ENCODE peak calls at places on chromosome 9, in six cellular contexts. D is psoas muscle, U is IMR-90, F is fibroblast of pulmonary artery, E is type B pancreatic cell, Q is SK-N-SH. R is an unnamed sample.

GRCh38 chr9:8872802-8873201 is 1073.2 kb upstream of the DMAC1 start:
- DNase-seq in D (no peak), U (no peak), F (peak; percentile 8), E (no peak), Q (no peak), R (no peak)

GRCh38 chr9:19799784-19800183 is 10.9 kb upstream of the SLC24A2 start:
- DNase-seq in D (no peak), U (no peak), F (no peak), E (no peak), Q (no peak), R (no peak)

GRCh38 chr9:130943226-130943625 is 4.2 kb upstream of the FIBCD1 start:
- DNase-seq in D (no peak), U (no peak), F (no peak), E (no peak), Q (peak; percentile 46), R (no peak)

GRCh38 chr9:121294866-121295661 is 27.1 kb downstream of the GSN start:
- DNase-seq in D (peak; percentile 78), U (no peak), F (no peak), E (no peak), Q (no peak), R (no peak)

GRCh38 chr9:104970588-104970987 is 42.6 kb upstream of the ABCA1 start:
- DNase-seq in D (no peak), U (peak; percentile 34), F (peak; percentile 63), E (no peak), Q (no peak), R (no peak)

GRCh38 chr9:100309992-100310391 is 42.8 kb downstream of the TEX10 start:
- DNase-seq in D (no peak), U (no peak), F (peak; percentile 8), E (no peak), Q (no peak), R (no peak)

GRCh38 chr9:31137850-31138160 is 1246.6 kb upstream of the ACO1 start:
- DNase-seq in D (no peak), U (no peak), F (peak; percentile 18), E (no peak), Q (no peak), R (no peak)

GRCh38 chr9:22528485-22528884 is 81.9 kb downstream of the DMRTA1 start:
- DNase-seq in D (no peak), U (peak; percentile 24), F (peak; percentile 0), E (no peak), Q (no peak), R (no peak)

GRCh38 chr9:91146391-91147019 is 215.2 kb downstream of the AUH start:
- DNase-seq in D (no peak), U (no peak), F (no peak), E (no peak), Q (no peak), R (no peak)

GRCh38 chr9:98742325-98743280 is 33.9 kb upstream of the GABBR2 start:
- DNase-seq in D (no peak), U (peak; percentile 81), F (peak; percentile 21), E (no peak), Q (no peak), R (no peak)

GRCh38 chr9:6938447-6938846 is 180.7 kb downstream of the KDM4C start:
- DNase-seq in D (no peak), U (peak; percentile 95), F (peak; percentile 86), E (no peak), Q (no peak), R (no peak)

GRCh38 chr9:95383198-95383673 is 65.7 kb upstream of the FANCC start:
- DNase-seq in D (no peak), U (peak; percentile 85), F (peak; percentile 13), E (no peak), Q (no peak), R (no peak)

GRCh38 chr9:138024831-138025291 is 147.3 kb downstream of the CACNA1B start:
- DNase-seq in D (peak; percentile 34), U (no peak), F (no peak), E (peak; percentile 37), Q (no peak), R (no peak)

GRCh38 chr9:11107196-11107595 is 494.4 kb upstream of the PTPRD start:
- DNase-seq in D (no peak), U (no peak), F (no peak), E (no peak), Q (no peak), R (no peak)

GRCh38 chr9:69016366-69017096 is 2.6 kb upstream of the PRKACG start:
- DNase-seq in D (no peak), U (no peak), F (no peak), E (no peak), Q (no peak), R (no peak)

GRCh38 chr9:128702445-128702948 is at the start of gene PKN3:
- DNase-seq in D (peak; percentile 93), U (peak; percentile 66), F (peak; percentile 75), E (peak; percentile 96), Q (peak; percentile 98), R (peak; percentile 91)

GRCh38 chr9:114344188-114344566 is 14.5 kb downstream of the ORM2 start:
- DNase-seq in D (no peak), U (no peak), F (no peak), E (no peak), Q (no peak), R (no peak)

GRCh38 chr9:91186311-91187101 is 175.2 kb downstream of the AUH start:
- DNase-seq in D (no peak), U (peak; percentile 63), F (no peak), E (no peak), Q (no peak), R (no peak)

GRCh38 chr9:22055090-22055489 is 46.0 kb upstream of the CDKN2B start:
- DNase-seq in D (no peak), U (peak; percentile 28), F (no peak), E (no peak), Q (no peak), R (no peak)

GRCh38 chr9:33287087-33287490 is 3.2 kb upstream of the NFX1 start:
- DNase-seq in D (no peak), U (peak; percentile 75), F (peak; percentile 82), E (no peak), Q (peak; percentile 65), R (peak; percentile 52)

GRCh38 chr9:95092321-95093072 is 225.0 kb downstream of the FANCC start:
- DNase-seq in D (no peak), U (peak; percentile 68), F (peak; percentile 56), E (no peak), Q (peak; percentile 68), R (peak; percentile 79)

GRCh38 chr9:37036237-37037136 is 2.4 kb upstream of the PAX5 start:
- DNase-seq in D (peak; percentile 61), U (peak; percentile 12), F (peak; percentile 33), E (no peak), Q (peak; percentile 72), R (no peak)
- TF ChIP-seq CTCF in D (no peak), U (no peak), F (no peak), E (no peak), Q (no peak), R (no peak)

GRCh38 chr9:87610200-87611155 is 112.8 kb downstream of the DAPK1 start:
- DNase-seq in D (no peak), U (peak; percentile 39), F (peak; percentile 57), E (no peak), Q (no peak), R (no peak)

GRCh38 chr9:87612536-87612935 is 113.4 kb upstream of the CTSL start:
- DNase-seq in D (no peak), U (no peak), F (no peak), E (no peak), Q (no peak), R (no peak)

GRCh38 chr9:87615547-87616148 is 110.3 kb upstream of the CTSL start:
- DNase-seq in D (no peak), U (no peak), F (peak; percentile 31), E (no peak), Q (no peak), R (peak; percentile 67)

GRCh38 chr9:87614402-87614801 is 111.5 kb upstream of the CTSL start:
- DNase-seq in D (no peak), U (no peak), F (no peak), E (no peak), Q (no peak), R (no peak)

GRCh38 chr9:87613265-87614111 is 112.4 kb upstream of the CTSL start:
- DNase-seq in D (no peak), U (no peak), F (no peak), E (no peak), Q (no peak), R (no peak)
- TF ChIP-seq CTCF in D (no peak), U (no peak), F (no peak), E (no peak), Q (no peak), R (no peak)

GRCh38 chr9:742104-742503 is 99.4 kb upstream of the DMRT1 start:
- DNase-seq in D (no peak), U (no peak), F (no peak), E (no peak), Q (no peak), R (no peak)

GRCh38 chr9:739362-739761 is 102.1 kb upstream of the DMRT1 start:
- DNase-seq in D (no peak), U (peak; percentile 51), F (no peak), E (no peak), Q (no peak), R (no peak)

GRCh38 chr9:734831-735511 is 106.5 kb upstream of the DMRT1 start:
- DNase-seq in D (no peak), U (peak; percentile 97), F (peak; percentile 96), E (no peak), Q (no peak), R (no peak)

GRCh38 chr9:737400-738120 is 103.9 kb upstream of the DMRT1 start:
- DNase-seq in D (no peak), U (no peak), F (no peak), E (no peak), Q (no peak), R (no peak)

GRCh38 chr9:738209-738915 is 103.1 kb upstream of the DMRT1 start:
- DNase-seq in D (peak; percentile 82), U (peak; percentile 98), F (peak; percentile 81), E (no peak), Q (no peak), R (no peak)
- TF ChIP-seq CTCF in D (no peak), U (no peak), F (no peak), E (no peak), Q (no peak), R (no peak)

GRCh38 chr9:93587651-93588347 is 11.4 kb downstream of the PHF2 start:
- DNase-seq in D (peak; percentile 48), U (no peak), F (no peak), E (no peak), Q (peak; percentile 55), R (no peak)
- TF ChIP-seq CTCF in D (peak; percentile 15), U (peak; percentile 14), F (peak; percentile 21), E (peak; percentile 58), Q (peak; percentile 22), R (no peak)

GRCh38 chr9:79757074-79757473 is 185.3 kb downstream of the TLE4 start:
- DNase-seq in D (no peak), U (no peak), F (no peak), E (no peak), Q (no peak), R (no peak)

GRCh38 chr9:79763861-79764260 is 192.1 kb downstream of the TLE4 start:
- DNase-seq in D (peak; percentile 54), U (peak; percentile 17), F (peak; percentile 13), E (no peak), Q (no peak), R (no peak)

GRCh38 chr9:79756414-79756813 is 184.6 kb downstream of the TLE4 start:
- DNase-seq in D (no peak), U (no peak), F (no peak), E (no peak), Q (no peak), R (no peak)

GRCh38 chr9:79759460-79759859 is 187.7 kb downstream of the TLE4 start:
- DNase-seq in D (no peak), U (no peak), F (no peak), E (no peak), Q (no peak), R (no peak)

GRCh38 chr9:79757906-79758669 is 186.3 kb downstream of the TLE4 start:
- DNase-seq in D (no peak), U (peak; percentile 46), F (peak; percentile 30), E (no peak), Q (no peak), R (no peak)
- TF ChIP-seq CTCF in D (peak; percentile 10), U (peak; percentile 51), F (peak; percentile 55), E (peak; percentile 62), Q (peak; percentile 53), R (no peak)

R was measured in Calu3.